ENCODE peak calls at places on chromosomes 16 and 17, in five cellular contexts. N is GM12878, G is SK-N-SH, F is K562, Z is HepG2. Y is an unnamed sample.

GRCh38 chr16:85821441-85821901 is 22.0 kb downstream of the COX4I1 start:
- DNase-seq in N (peak), G (peak), F (peak), Z (peak), Y (peak)

GRCh38 chr16:14600164-14600563 is 29.9 kb downstream of the PARN start:
- DNase-seq in N (no peak), G (peak), F (peak), Z (peak), Y (peak)

GRCh38 chr16:14013571-14014283 is 57.4 kb upstream of the MRTFB start:
- DNase-seq in N (no peak), G (peak), F (no peak), Z (peak), Y (peak)

GRCh38 chr17:17713839-17714238 is 32.6 kb downstream of the RAI1 start:
- DNase-seq in N (no peak), G (no peak), F (no peak), Z (peak), Y (no peak)

GRCh38 chr17:43778337-43779144 is at the start of gene DUSP3:
- DNase-seq in N (no peak), G (peak), F (peak), Z (peak), Y (peak)

GRCh38 chr17:60369727-60370126 is 22.2 kb downstream of the USP32 start:
- DNase-seq in N (no peak), G (no peak), F (no peak), Z (no peak), Y (no peak)

GRCh38 chr17:62627904-62628603 is 584 bp downstream of the MRC2 start:
- DNase-seq in N (no peak), G (peak), F (peak), Z (no peak), Y (peak)

GRCh38 chr17:72642720-72643119 is 449.8 kb downstream of the SLC39A11 start:
- DNase-seq in N (no peak), G (no peak), F (no peak), Z (no peak), Y (no peak)

GRCh38 chr16:67264866-67265265 is 14.5 kb upstream of the PLEKHG4 start:
- DNase-seq in N (no peak), G (no peak), F (no peak), Z (no peak), Y (no peak)

GRCh38 chr17:28076138-28076537 is 33.7 kb downstream of the NLK start:
- DNase-seq in N (no peak), G (no peak), F (no peak), Z (no peak), Y (no peak)

GRCh38 chr16:83046664-83047063 is 419.9 kb downstream of the CDH13 start:
- DNase-seq in N (no peak), G (no peak), F (no peak), Z (no peak), Y (no peak)

GRCh38 chr17:3213587-3213986 is 6.1 kb downstream of the OR1A1 start:
- DNase-seq in N (no peak), G (no peak), F (no peak), Z (no peak), Y (peak)

GRCh38 chr17:57485566-57485865 is 229.2 kb downstream of the MSI2 start:
- DNase-seq in N (no peak), G (no peak), F (no peak), Z (no peak), Y (no peak)

GRCh38 chr16:85755929-85756768 is 5.3 kb upstream of the C16orf74 start:
- DNase-seq in N (peak), G (no peak), F (no peak), Z (no peak), Y (no peak)

GRCh38 chr17:7888184-7888920 is at the start of gene CHD3:
- DNase-seq in N (no peak), G (no peak), F (no peak), Z (no peak), Y (no peak)

GRCh38 chr16:72012607-72013006 is 4.1 kb downstream of the DHODH start:
- DNase-seq in N (no peak), G (no peak), F (no peak), Z (no peak), Y (no peak)

GRCh38 chr16:73599870-73600269 is 551.9 kb upstream of the ZFHX3 start:
- DNase-seq in N (no peak), G (no peak), F (no peak), Z (no peak), Y (no peak)

GRCh38 chr16:11743308-11744074 is 834 bp upstream of the TXNDC11 start:
- DNase-seq in N (no peak), G (peak), F (no peak), Z (peak), Y (peak)

GRCh38 chr17:3335876-3336275 is 37.7 kb upstream of the OR3A1 start:
- DNase-seq in N (no peak), G (no peak), F (no peak), Z (peak), Y (peak)

GRCh38 chr16:4317471-4318170 is 1.8 kb downstream of the GLIS2 start:
- DNase-seq in N (no peak), G (no peak), F (no peak), Z (no peak), Y (no peak)

GRCh38 chr16:9763505-9763904 is 418.7 kb downstream of the GRIN2A start:
- DNase-seq in N (no peak), G (no peak), F (no peak), Z (no peak), Y (no peak)

GRCh38 chr17:9002610-9003354 is 18.5 kb upstream of the NTN1 start:
- DNase-seq in N (no peak), G (peak), F (no peak), Z (no peak), Y (peak)

GRCh38 chr16:51767564-51767963 is 616.5 kb upstream of the SALL1 start:
- DNase-seq in N (no peak), G (peak), F (no peak), Z (no peak), Y (no peak)

GRCh38 chr17:57305918-57306317 is 49.6 kb downstream of the MSI2 start:
- DNase-seq in N (no peak), G (no peak), F (no peak), Z (no peak), Y (no peak)

GRCh38 chr17:62966426-62967110 is 533 bp downstream of the TANC2 start:
- DNase-seq in N (no peak), G (no peak), F (no peak), Z (no peak), Y (peak)

GRCh38 chr16:674968-675883 is at the start of gene RHBDL1:
- DNase-seq in N (no peak), G (peak), F (peak), Z (peak), Y (peak)

GRCh38 chr17:74330446-74330845 is 4.4 kb downstream of the KIF19 start:
- DNase-seq in N (no peak), G (no peak), F (no peak), Z (no peak), Y (no peak)

GRCh38 chr17:43634681-43635125 is 27.0 kb downstream of the MEOX1 start:
- DNase-seq in N (no peak), G (no peak), F (no peak), Z (peak), Y (no peak)

GRCh38 chr17:56594528-56595418 is 1.3 kb downstream of the NOG start:
- DNase-seq in N (no peak), G (no peak), F (no peak), Z (no peak), Y (peak)

GRCh38 chr17:43477832-43478634 is 5.7 kb upstream of the DHX8 start:
- DNase-seq in N (no peak), G (no peak), F (no peak), Z (peak), Y (no peak)

GRCh38 chr17:8658800-8659199 is 28.3 kb upstream of the MYH10 start:
- DNase-seq in N (no peak), G (no peak), F (no peak), Z (no peak), Y (no peak)

GRCh38 chr16:12513057-12513790 is 290.5 kb downstream of the CPPED1 start:
- DNase-seq in N (no peak), G (no peak), F (no peak), Z (no peak), Y (no peak)

GRCh38 chr17:49315551-49315951 is 46.5 kb downstream of the ZNF652 start:
- DNase-seq in N (peak), G (peak), F (peak), Z (peak), Y (peak)

GRCh38 chr16:20747030-20747816 is 5.6 kb upstream of the THUMPD1 start:
- DNase-seq in N (no peak), G (no peak), F (peak), Z (peak), Y (no peak)

GRCh38 chr17:50508573-50509460 is 578 bp downstream of the MYCBPAP start:
- DNase-seq in N (no peak), G (no peak), F (no peak), Z (no peak), Y (no peak)

DNA sequence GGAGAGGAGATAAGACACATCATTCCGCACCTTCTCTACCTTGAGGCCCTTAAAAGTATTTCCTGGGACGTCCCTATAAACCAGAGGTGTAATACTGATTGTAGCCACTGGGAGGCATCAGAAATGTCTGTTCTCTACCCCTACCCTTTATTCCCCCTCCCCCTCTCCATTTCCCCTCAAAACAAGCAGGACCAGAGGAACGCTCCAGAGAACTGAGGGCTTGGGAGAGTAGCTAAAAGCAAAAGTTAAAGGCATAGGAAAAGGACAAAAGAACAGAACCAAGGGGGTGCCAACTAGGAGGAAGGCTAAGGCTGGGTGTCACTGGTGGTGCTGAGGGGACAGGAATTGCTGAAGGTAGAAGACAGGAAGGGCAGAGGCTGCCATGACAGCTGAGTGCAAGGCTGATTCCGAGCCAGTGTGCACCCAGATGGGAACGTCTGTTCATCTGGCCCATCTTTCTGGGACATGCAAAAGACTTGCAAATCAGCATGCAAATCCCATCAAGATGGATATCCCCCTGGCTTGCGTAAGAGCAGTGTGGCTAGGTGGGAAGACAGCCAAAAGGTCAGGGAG is 6.7 kb downstream of the CAMTA2 start:
- DNase-seq in N (no peak), G (peak), F (peak), Z (peak), Y (peak)
- TF ChIP-seq FOXM1 in N (no peak), G (no peak), F (no peak), Z (no peak), Y (no peak)

DNA sequence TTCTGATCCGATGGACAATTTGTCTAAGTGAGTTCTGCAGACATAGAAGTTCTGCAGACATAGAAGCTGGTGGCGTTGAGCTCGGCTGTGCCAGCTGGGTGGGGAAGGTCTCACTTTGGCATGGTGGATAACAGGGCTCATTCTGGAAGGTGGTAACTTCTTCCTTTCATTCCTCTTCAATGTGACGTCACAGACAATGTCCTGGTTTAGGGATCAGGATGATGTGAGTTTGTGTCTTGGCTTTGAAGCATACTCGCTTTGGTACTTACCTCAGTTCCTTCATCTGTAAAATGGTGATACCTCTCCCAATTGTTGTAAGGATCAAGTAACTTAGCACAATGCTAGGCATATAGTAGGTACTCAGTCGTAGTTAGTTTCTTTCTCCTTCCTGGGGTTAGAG is 408.8 kb upstream of the ASIC2 start:
- DNase-seq in N (no peak), G (no peak), F (no peak), Z (no peak), Y (no peak)
- TF ChIP-seq FOXM1 in N (no peak), G (no peak), F (no peak), Z (no peak), Y (no peak)

GRCh38 chr16:57447142-57447962 is at the start of the genes CIAPIN1 and COQ9:
- DNase-seq in N (peak), G (peak), F (peak), Z (peak), Y (peak)

GRCh38 chr16:57445510-57445909 is 1.7 kb downstream of the CIAPIN1 start:
- DNase-seq in N (no peak), G (no peak), F (no peak), Z (no peak), Y (no peak)

GRCh38 chr16:57452021-57452420 is 4.7 kb downstream of the COQ9 start:
- DNase-seq in N (no peak), G (no peak), F (no peak), Z (no peak), Y (no peak)

GRCh38 chr16:57444711-57445110 is 2.5 kb downstream of the CIAPIN1 start:
- DNase-seq in N (no peak), G (no peak), F (no peak), Z (no peak), Y (no peak)

GRCh38 chr16:57446530-57447141 is 549 bp downstream of the CIAPIN1 start:
- DNase-seq in N (no peak), G (peak), F (peak), Z (no peak), Y (peak)
- TF ChIP-seq FOXM1 in N (no peak), G (no peak), F (no peak), Z (no peak), Y (no peak)

DNA sequence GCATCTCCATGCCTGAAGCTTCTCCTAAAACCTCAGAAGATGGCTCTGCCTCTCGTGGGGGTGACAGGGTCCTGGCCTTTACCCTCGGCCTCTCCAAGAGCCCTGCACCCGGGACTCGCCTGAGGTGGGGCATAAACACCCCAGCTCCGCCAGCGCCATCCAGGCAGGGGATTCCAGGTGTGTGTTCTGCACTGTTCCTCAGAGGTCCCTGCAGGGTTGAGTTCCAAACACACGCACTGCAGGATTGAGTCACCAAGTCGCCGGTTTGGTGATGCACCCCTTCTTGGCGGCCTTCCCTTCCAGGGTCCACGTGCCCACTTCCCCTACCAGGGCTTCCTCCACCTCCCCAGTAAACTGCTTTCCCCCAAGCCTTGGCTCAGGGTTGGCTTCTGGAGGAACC is 40.0 kb upstream of the RBFOX3 start:
- DNase-seq in N (no peak), G (peak), F (no peak), Z (no peak), Y (no peak)
- TF ChIP-seq FOXM1 in N (no peak), G (no peak), F (no peak), Z (no peak), Y (no peak)

DNA sequence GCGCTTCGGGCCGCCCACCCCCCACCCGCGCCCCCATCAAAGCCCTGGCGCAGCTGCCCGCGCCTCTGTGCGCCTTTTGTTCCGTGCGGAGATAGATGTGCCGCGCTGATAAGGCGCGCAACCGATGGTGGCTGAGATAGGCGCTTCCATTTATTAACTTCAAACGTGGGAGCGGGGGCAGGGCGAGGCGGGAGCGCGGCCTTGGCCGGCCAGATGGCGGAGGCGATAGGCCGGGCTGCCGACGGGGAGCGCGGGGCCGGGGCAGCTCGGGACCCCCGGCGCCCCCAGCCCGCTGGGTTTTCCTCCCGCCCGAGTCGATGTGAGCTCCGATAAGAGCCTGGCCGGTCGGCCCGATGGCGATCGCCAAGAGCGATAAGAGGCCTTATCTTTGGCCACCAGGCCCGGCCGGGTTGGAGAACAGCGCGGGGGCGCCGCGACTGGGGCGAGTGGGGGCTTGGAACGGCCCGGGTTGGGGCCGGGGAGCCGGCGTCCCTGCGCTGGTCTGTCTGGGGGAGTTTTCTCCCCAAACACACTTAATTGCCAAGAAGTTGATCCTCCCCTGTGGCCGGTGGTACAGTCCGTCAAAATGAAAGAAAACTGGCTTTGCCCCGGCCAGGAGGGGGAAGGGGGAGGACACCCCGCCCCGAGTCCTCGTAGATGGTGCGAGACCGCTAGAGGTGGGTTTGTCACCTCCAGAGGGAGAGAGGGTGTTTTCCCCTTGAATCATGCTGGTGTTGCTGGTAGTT is 2.7 kb downstream of the ZFPM1 start:
- DNase-seq in N (peak), G (peak), F (peak), Z (peak), Y (no peak)
- TF ChIP-seq FOXM1 in N (no peak), G (no peak), F (no peak), Z (no peak), Y (no peak)

GRCh38 chr16:68447721-68448359 is 468 bp downstream of the SMPD3 start:
- DNase-seq in N (no peak), G (peak), F (no peak), Z (no peak), Y (no peak)

GRCh38 chr16:68446941-68447675 is 1.2 kb downstream of the SMPD3 start:
- DNase-seq in N (no peak), G (peak), F (no peak), Z (no peak), Y (no peak)

GRCh38 chr16:68445458-68445857 is 2.9 kb downstream of the SMPD3 start:
- DNase-seq in N (peak), G (peak), F (peak), Z (peak), Y (peak)

GRCh38 chr16:68448360-68448970 is at the start of gene SMPD3:
- DNase-seq in N (peak), G (peak), F (peak), Z (peak), Y (peak)

DNA sequence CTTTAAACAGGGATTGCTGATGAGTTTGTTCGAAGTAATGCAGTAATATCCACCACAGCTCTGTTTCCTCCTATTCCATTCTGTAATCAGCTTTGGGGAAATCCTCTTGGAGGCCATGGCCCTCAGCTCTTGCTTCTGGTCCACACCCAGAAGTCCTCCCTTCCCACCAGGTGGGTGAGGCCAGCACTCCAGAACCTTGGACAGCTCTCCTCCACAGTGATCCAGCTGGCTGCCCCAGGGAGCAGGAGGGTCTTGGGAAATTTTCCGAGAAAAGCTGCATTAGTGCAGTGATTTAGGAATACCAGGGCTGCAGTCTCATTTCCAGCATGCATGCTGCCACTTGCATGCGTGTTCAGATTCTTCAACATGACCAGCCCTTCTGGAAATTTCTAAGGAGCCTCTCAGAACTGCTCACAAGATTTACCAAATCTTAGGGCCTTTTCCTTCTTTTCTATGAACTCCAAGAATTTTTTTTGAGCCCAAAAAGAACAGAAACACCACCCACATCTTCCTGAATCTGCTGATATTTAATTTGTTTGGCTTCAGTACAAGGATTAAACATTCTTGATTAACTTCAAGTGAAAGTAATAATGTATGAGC is 4.2 kb downstream of the SMPD3 start:
- DNase-seq in N (no peak), G (no peak), F (peak), Z (peak), Y (peak)
- TF ChIP-seq FOXM1 in N (no peak), G (no peak), F (no peak), Z (no peak), Y (no peak)

DNA sequence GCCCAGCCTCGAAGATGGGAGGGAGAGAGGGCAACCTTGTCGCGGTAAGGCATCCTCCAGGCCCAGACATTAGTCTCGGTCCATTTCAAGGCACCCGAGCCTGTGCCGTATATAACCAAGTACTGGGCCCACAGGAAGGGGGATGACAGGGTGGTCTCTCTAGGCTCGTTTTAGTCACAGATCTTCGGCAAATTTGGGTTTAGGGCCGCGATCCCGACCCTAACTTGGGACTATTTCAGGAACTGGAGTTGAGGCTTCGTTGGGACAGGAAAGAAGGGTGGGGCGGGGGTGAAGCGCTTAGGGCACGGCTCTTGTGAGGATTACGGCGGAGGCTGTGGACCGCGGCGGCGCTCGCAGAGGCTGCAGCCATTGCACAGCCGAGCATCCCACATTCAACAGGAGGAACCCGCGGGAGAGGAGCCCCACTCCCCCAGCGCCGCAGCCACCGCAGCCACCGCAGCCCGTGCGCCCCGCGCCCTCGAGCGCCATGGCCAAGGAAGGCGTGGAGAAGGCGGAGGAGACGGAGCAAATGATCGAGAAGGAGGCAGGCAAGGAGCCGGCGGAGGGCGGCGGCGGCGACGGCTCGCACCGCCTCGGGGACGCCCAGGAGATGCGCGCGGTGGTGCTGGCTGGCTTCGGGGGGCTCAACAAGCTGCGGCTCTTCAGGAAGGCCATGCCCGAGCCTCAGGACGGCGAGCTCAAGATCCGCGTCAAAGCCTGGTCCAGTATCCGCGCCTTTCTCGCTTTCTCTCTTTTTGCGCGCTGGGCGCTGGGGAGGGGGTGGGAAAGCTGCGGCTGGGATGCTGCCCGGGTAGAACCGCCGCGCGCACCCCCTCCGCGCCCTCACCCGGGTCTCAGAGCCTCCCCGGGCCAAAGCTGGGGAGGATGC is at the start of gene VAT1L:
- DNase-seq in N (no peak), G (peak), F (no peak), Z (no peak), Y (peak)
- TF ChIP-seq FOXM1 in N (no peak), G (no peak), F (no peak), Z (no peak), Y (no peak)